ENCODE peak calls at places on chromosomes 2 and 18, in four cellular contexts. One of them, this sample, is unnamed.

GRCh38 chr2:205704101-205704741 is 21.9 kb downstream of the NRP2 start:
- DNase-seq in stimulated activated CD4-positive, alpha-beta T cell treated with anti-CD3 and anti-CD28 coated beads, Interleukin-1b, Interleukin-23, amount 100 ng/mL, for 4 hours: no peak
- DNase-seq in AG08395: no peak
- DNase-seq in GM03348: peak
- DNase-seq in this sample: no peak

GRCh38 chr2:238123991-238124470 is 14.4 kb upstream of the KLHL30 start:
- DNase-seq in stimulated activated CD4-positive, alpha-beta T cell treated with anti-CD3 and anti-CD28 coated beads, Interleukin-1b, Interleukin-23, amount 100 ng/mL, for 4 hours: no peak
- DNase-seq in AG08395: no peak
- DNase-seq in GM03348: no peak
- DNase-seq in this sample: no peak

GRCh38 chr18:33751613-33752221 is 173.7 kb downstream of the ASXL3 start:
- DNase-seq in stimulated activated CD4-positive, alpha-beta T cell treated with anti-CD3 and anti-CD28 coated beads, Interleukin-1b, Interleukin-23, amount 100 ng/mL, for 4 hours: no peak
- DNase-seq in AG08395: peak
- DNase-seq in GM03348: peak
- DNase-seq in this sample: no peak

GRCh38 chr2:64686283-64686956 is 32.7 kb upstream of the SERTAD2 start:
- DNase-seq in stimulated activated CD4-positive, alpha-beta T cell treated with anti-CD3 and anti-CD28 coated beads, Interleukin-1b, Interleukin-23, amount 100 ng/mL, for 4 hours: no peak
- DNase-seq in AG08395: no peak
- DNase-seq in GM03348: no peak
- DNase-seq in this sample: no peak

GRCh38 chr2:181483876-181484275 is 26.7 kb downstream of the ITGA4 start:
- DNase-seq in stimulated activated CD4-positive, alpha-beta T cell treated with anti-CD3 and anti-CD28 coated beads, Interleukin-1b, Interleukin-23, amount 100 ng/mL, for 4 hours: no peak
- DNase-seq in AG08395: no peak
- DNase-seq in GM03348: no peak
- DNase-seq in this sample: no peak

GRCh38 chr18:68456985-68457384 is 257.9 kb downstream of the TMX3 start:
- DNase-seq in stimulated activated CD4-positive, alpha-beta T cell treated with anti-CD3 and anti-CD28 coated beads, Interleukin-1b, Interleukin-23, amount 100 ng/mL, for 4 hours: no peak
- DNase-seq in AG08395: no peak
- DNase-seq in GM03348: no peak
- DNase-seq in this sample: no peak

GRCh38 chr2:102703748-102704147 is 58.1 kb upstream of the TMEM182 start:
- DNase-seq in stimulated activated CD4-positive, alpha-beta T cell treated with anti-CD3 and anti-CD28 coated beads, Interleukin-1b, Interleukin-23, amount 100 ng/mL, for 4 hours: no peak
- DNase-seq in AG08395: peak
- DNase-seq in GM03348: peak
- DNase-seq in this sample: no peak

GRCh38 chr2:201831469-201831868 is 25.1 kb downstream of the CDK15 start:
- DNase-seq in stimulated activated CD4-positive, alpha-beta T cell treated with anti-CD3 and anti-CD28 coated beads, Interleukin-1b, Interleukin-23, amount 100 ng/mL, for 4 hours: no peak
- DNase-seq in AG08395: peak
- DNase-seq in GM03348: peak
- DNase-seq in this sample: no peak

GRCh38 chr2:106195996-106196395 is 1.9 kb upstream of the UXS1 start:
- DNase-seq in stimulated activated CD4-positive, alpha-beta T cell treated with anti-CD3 and anti-CD28 coated beads, Interleukin-1b, Interleukin-23, amount 100 ng/mL, for 4 hours: no peak
- DNase-seq in AG08395: no peak
- DNase-seq in GM03348: no peak
- DNase-seq in this sample: no peak

GRCh38 chr18:3725100-3725499 is 275.1 kb downstream of the TGIF1 start:
- DNase-seq in stimulated activated CD4-positive, alpha-beta T cell treated with anti-CD3 and anti-CD28 coated beads, Interleukin-1b, Interleukin-23, amount 100 ng/mL, for 4 hours: no peak
- DNase-seq in AG08395: no peak
- DNase-seq in GM03348: no peak
- DNase-seq in this sample: no peak

GRCh38 chr2:127092306-127092705 is 14.6 kb downstream of the BIN1 start:
- DNase-seq in stimulated activated CD4-positive, alpha-beta T cell treated with anti-CD3 and anti-CD28 coated beads, Interleukin-1b, Interleukin-23, amount 100 ng/mL, for 4 hours: no peak
- DNase-seq in AG08395: no peak
- DNase-seq in GM03348: no peak
- DNase-seq in this sample: no peak

GRCh38 chr2:165793779-165794519 is at the start of gene GALNT3:
- DNase-seq in stimulated activated CD4-positive, alpha-beta T cell treated with anti-CD3 and anti-CD28 coated beads, Interleukin-1b, Interleukin-23, amount 100 ng/mL, for 4 hours: peak
- DNase-seq in AG08395: no peak
- DNase-seq in GM03348: peak
- DNase-seq in this sample: peak

GRCh38 chr2:80126596-80127189 is 177.9 kb downstream of the LRRTM1 start:
- DNase-seq in stimulated activated CD4-positive, alpha-beta T cell treated with anti-CD3 and anti-CD28 coated beads, Interleukin-1b, Interleukin-23, amount 100 ng/mL, for 4 hours: no peak
- DNase-seq in AG08395: peak
- DNase-seq in GM03348: peak
- DNase-seq in this sample: no peak

GRCh38 chr18:68822926-68823325 is 25.0 kb downstream of the CCDC102B start:
- DNase-seq in stimulated activated CD4-positive, alpha-beta T cell treated with anti-CD3 and anti-CD28 coated beads, Interleukin-1b, Interleukin-23, amount 100 ng/mL, for 4 hours: no peak
- DNase-seq in AG08395: no peak
- DNase-seq in GM03348: no peak
- DNase-seq in this sample: no peak

GRCh38 chr18:5721924-5722323 is 173.4 kb downstream of the TMEM200C start:
- DNase-seq in stimulated activated CD4-positive, alpha-beta T cell treated with anti-CD3 and anti-CD28 coated beads, Interleukin-1b, Interleukin-23, amount 100 ng/mL, for 4 hours: no peak
- DNase-seq in AG08395: no peak
- DNase-seq in GM03348: no peak
- DNase-seq in this sample: no peak

GRCh38 chr2:197028230-197028629 is 101.7 kb upstream of the PGAP1 start:
- DNase-seq in stimulated activated CD4-positive, alpha-beta T cell treated with anti-CD3 and anti-CD28 coated beads, Interleukin-1b, Interleukin-23, amount 100 ng/mL, for 4 hours: no peak
- DNase-seq in AG08395: peak
- DNase-seq in GM03348: no peak
- DNase-seq in this sample: peak

GRCh38 chr2:33603416-33603815 is 4.3 kb upstream of the FAM98A start:
- DNase-seq in stimulated activated CD4-positive, alpha-beta T cell treated with anti-CD3 and anti-CD28 coated beads, Interleukin-1b, Interleukin-23, amount 100 ng/mL, for 4 hours: no peak
- DNase-seq in AG08395: no peak
- DNase-seq in GM03348: no peak
- DNase-seq in this sample: no peak

GRCh38 chr18:62379051-62379450 is 53.9 kb downstream of the TNFRSF11A start:
- DNase-seq in stimulated activated CD4-positive, alpha-beta T cell treated with anti-CD3 and anti-CD28 coated beads, Interleukin-1b, Interleukin-23, amount 100 ng/mL, for 4 hours: no peak
- DNase-seq in AG08395: no peak
- DNase-seq in GM03348: no peak
- DNase-seq in this sample: no peak

GRCh38 chr2:241563981-241564595 is 5.5 kb downstream of the BOK start:
- DNase-seq in stimulated activated CD4-positive, alpha-beta T cell treated with anti-CD3 and anti-CD28 coated beads, Interleukin-1b, Interleukin-23, amount 100 ng/mL, for 4 hours: no peak
- DNase-seq in AG08395: no peak
- DNase-seq in GM03348: peak
- DNase-seq in this sample: no peak

GRCh38 chr2:37689751-37690150 is 18.3 kb upstream of the CDC42EP3 start:
- DNase-seq in stimulated activated CD4-positive, alpha-beta T cell treated with anti-CD3 and anti-CD28 coated beads, Interleukin-1b, Interleukin-23, amount 100 ng/mL, for 4 hours: no peak
- DNase-seq in AG08395: no peak
- DNase-seq in GM03348: no peak
- DNase-seq in this sample: no peak

GRCh38 chr2:154226931-154227330 is 355.2 kb downstream of the GALNT13 start:
- DNase-seq in stimulated activated CD4-positive, alpha-beta T cell treated with anti-CD3 and anti-CD28 coated beads, Interleukin-1b, Interleukin-23, amount 100 ng/mL, for 4 hours: no peak
- DNase-seq in AG08395: no peak
- DNase-seq in GM03348: no peak
- DNase-seq in this sample: no peak

GRCh38 chr18:57466307-57466706 is 31.1 kb downstream of the ONECUT2 start:
- DNase-seq in stimulated activated CD4-positive, alpha-beta T cell treated with anti-CD3 and anti-CD28 coated beads, Interleukin-1b, Interleukin-23, amount 100 ng/mL, for 4 hours: no peak
- DNase-seq in AG08395: peak
- DNase-seq in GM03348: peak
- DNase-seq in this sample: peak

GRCh38 chr2:47509250-47509649 is 106.3 kb downstream of the MSH2 start:
- DNase-seq in stimulated activated CD4-positive, alpha-beta T cell treated with anti-CD3 and anti-CD28 coated beads, Interleukin-1b, Interleukin-23, amount 100 ng/mL, for 4 hours: no peak
- DNase-seq in AG08395: no peak
- DNase-seq in GM03348: no peak
- DNase-seq in this sample: no peak

GRCh38 chr2:12005886-12006681 is 259.7 kb downstream of the LPIN1 start:
- DNase-seq in stimulated activated CD4-positive, alpha-beta T cell treated with anti-CD3 and anti-CD28 coated beads, Interleukin-1b, Interleukin-23, amount 100 ng/mL, for 4 hours: peak
- DNase-seq in AG08395: no peak
- DNase-seq in GM03348: no peak
- DNase-seq in this sample: peak

GRCh38 chr2:3986530-3987258 is 283.3 kb downstream of the DCDC2C start:
- DNase-seq in stimulated activated CD4-positive, alpha-beta T cell treated with anti-CD3 and anti-CD28 coated beads, Interleukin-1b, Interleukin-23, amount 100 ng/mL, for 4 hours: no peak
- DNase-seq in AG08395: no peak
- DNase-seq in GM03348: no peak
- DNase-seq in this sample: no peak

GRCh38 chr2:649461-650342 is 27.5 kb downstream of the TMEM18 start:
- DNase-seq in stimulated activated CD4-positive, alpha-beta T cell treated with anti-CD3 and anti-CD28 coated beads, Interleukin-1b, Interleukin-23, amount 100 ng/mL, for 4 hours: no peak
- DNase-seq in AG08395: no peak
- DNase-seq in GM03348: no peak
- DNase-seq in this sample: no peak